ENCODE peak calls at places on chromosomes 6 and 20, in four cellular contexts. R, D, Q and G are unnamed samples.

GRCh38 chr6:122491915-122492537 is 20.4 kb upstream of the SERINC1 start:
- DNase-seq in R (peak; percentile 59), D (no peak), Q (peak; percentile 68), G (peak; percentile 73)

GRCh38 chr6:131755597-131755996 is 44.8 kb upstream of the CTAGE9 start:
- DNase-seq in R (no peak), D (no peak), Q (peak; percentile 69), G (no peak)

GRCh38 chr6:125316621-125317020 is 14.9 kb upstream of the HDDC2 start:
- DNase-seq in R (no peak), D (no peak), Q (no peak), G (no peak)

GRCh38 chr6:125947581-125947980 is 9.0 kb upstream of the HINT3 start:
- DNase-seq in R (no peak), D (no peak), Q (no peak), G (no peak)

GRCh38 chr6:22821664-22822320 is 252.4 kb downstream of the HDGFL1 start:
- DNase-seq in R (no peak), D (no peak), Q (no peak), G (no peak)

GRCh38 chr6:113842165-113842564 is 15.0 kb upstream of the MARCKS start:
- DNase-seq in R (no peak), D (no peak), Q (no peak), G (no peak)

GRCh38 chr20:21513881-21514540 is at the start of gene NKX2-2:
- DNase-seq in R (no peak), D (no peak), Q (no peak), G (peak; percentile 54)

GRCh38 chr6:84768442-84769174 is 4.2 kb upstream of the TBX18 start:
- DNase-seq in R (no peak), D (no peak), Q (no peak), G (peak; percentile 64)

GRCh38 chr6:38489951-38490350 is 149.8 kb downstream of the BTBD9 start:
- DNase-seq in R (no peak), D (no peak), Q (no peak), G (no peak)

GRCh38 chr6:10465633-10466499 is 51.0 kb upstream of the TFAP2A start:
- DNase-seq in R (peak; percentile 46), D (no peak), Q (peak; percentile 44), G (peak; percentile 83)

GRCh38 chr6:71420693-71421328 is 132.2 kb downstream of the OGFRL1 start:
- DNase-seq in R (no peak), D (no peak), Q (no peak), G (peak; percentile 95)

GRCh38 chr20:20334489-20334888 is 33.4 kb upstream of the INSM1 start:
- DNase-seq in R (no peak), D (peak; percentile 73), Q (no peak), G (no peak)

GRCh38 chr6:12882761-12883290 is 166.3 kb downstream of the PHACTR1 start:
- DNase-seq in R (no peak), D (no peak), Q (no peak), G (no peak)

GRCh38 chr6:27234576-27234975 is 12.9 kb upstream of the PRSS16 start:
- DNase-seq in R (no peak), D (no peak), Q (no peak), G (no peak)

GRCh38 chr6:168050861-168051586 is 28.0 kb downstream of the FRMD1 start:
- DNase-seq in R (no peak), D (no peak), Q (no peak), G (peak; percentile 58)

GRCh38 chr6:129098061-129098553 is 215.2 kb downstream of the LAMA2 start:
- DNase-seq in R (no peak), D (no peak), Q (no peak), G (no peak)

GRCh38 chr6:111975501-111975900 is 78.4 kb upstream of the CCN6 start:
- DNase-seq in R (no peak), D (no peak), Q (no peak), G (no peak)

GRCh38 chr20:33709398-33709797 is 10.7 kb downstream of the PXMP4 start:
- DNase-seq in R (peak; percentile 88), D (no peak), Q (no peak), G (no peak)

GRCh38 chr20:59020938-59021551 is 1.8 kb downstream of the TUBB1 start:
- DNase-seq in R (peak; percentile 58), D (no peak), Q (no peak), G (no peak)

GRCh38 chr6:117496383-117496990 is 14.0 kb downstream of the DCBLD1 start:
- DNase-seq in R (no peak), D (no peak), Q (no peak), G (no peak)

GRCh38 chr6:16635291-16635809 is 125.9 kb downstream of the ATXN1 start:
- DNase-seq in R (no peak), D (no peak), Q (peak; percentile 70), G (no peak)

GRCh38 chr20:25259358-25259757 is 11.5 kb downstream of the PYGB start:
- DNase-seq in R (no peak), D (no peak), Q (no peak), G (no peak)
- TF ChIP-seq TCF7 in R (no peak), D (no peak), Q (no peak), G (no peak)

GRCh38 chr6:26199057-26199772 is 112.0 kb downstream of the HFE start:
- DNase-seq in R (peak; percentile 67), D (peak; percentile 99), Q (peak; percentile 97), G (peak; percentile 70)

GRCh38 chr6:26198626-26199056 is 111.4 kb downstream of the HFE start:
- DNase-seq in R (no peak), D (no peak), Q (no peak), G (no peak)

GRCh38 chr6:26196846-26197683 is 109.8 kb downstream of the HFE start:
- DNase-seq in R (peak; percentile 89), D (peak; percentile 99), Q (peak; percentile 93), G (peak; percentile 75)

GRCh38 chr6:26195924-26196845 is 109.0 kb downstream of the HFE start:
- DNase-seq in R (no peak), D (no peak), Q (peak; percentile 39), G (no peak)

GRCh38 chr6:26197736-26198625 is 110.8 kb downstream of the HFE start:
- DNase-seq in R (no peak), D (no peak), Q (peak; percentile 62), G (no peak)
- TF ChIP-seq TCF7 in R (no peak), D (no peak), Q (no peak), G (no peak)

DNA sequence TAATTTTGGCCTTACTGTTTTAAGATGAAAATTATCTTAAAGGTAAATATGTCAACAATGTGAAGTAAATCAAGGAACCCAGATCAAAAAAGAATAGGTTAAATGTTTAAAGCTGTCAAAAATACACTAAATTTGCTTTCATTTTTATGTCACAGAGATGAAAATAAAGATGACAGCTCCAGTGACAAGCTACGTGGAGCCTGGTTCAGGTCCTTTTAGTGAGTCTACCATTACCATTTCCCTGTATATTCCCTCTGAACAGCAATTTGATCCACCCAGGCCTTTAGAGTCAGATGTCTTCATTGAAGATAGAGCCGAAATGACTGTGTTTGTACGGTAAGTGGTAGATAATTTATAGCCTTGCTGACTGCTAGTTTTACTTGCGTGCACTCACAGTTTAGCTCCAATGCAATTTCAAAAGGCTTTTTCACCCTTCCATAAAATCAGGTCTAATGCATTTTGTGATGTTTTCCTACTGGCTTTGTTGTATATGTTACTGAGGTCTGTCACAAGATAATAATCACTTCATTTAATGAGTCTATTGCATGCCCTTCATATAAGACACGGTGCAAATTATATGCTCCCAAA is 1.9 kb downstream of the HEBP2 start:
- DNase-seq in R (no peak), D (no peak), Q (no peak), G (no peak)
- TF ChIP-seq TCF7 in R (no peak), D (no peak), Q (no peak), G (no peak)

DNA sequence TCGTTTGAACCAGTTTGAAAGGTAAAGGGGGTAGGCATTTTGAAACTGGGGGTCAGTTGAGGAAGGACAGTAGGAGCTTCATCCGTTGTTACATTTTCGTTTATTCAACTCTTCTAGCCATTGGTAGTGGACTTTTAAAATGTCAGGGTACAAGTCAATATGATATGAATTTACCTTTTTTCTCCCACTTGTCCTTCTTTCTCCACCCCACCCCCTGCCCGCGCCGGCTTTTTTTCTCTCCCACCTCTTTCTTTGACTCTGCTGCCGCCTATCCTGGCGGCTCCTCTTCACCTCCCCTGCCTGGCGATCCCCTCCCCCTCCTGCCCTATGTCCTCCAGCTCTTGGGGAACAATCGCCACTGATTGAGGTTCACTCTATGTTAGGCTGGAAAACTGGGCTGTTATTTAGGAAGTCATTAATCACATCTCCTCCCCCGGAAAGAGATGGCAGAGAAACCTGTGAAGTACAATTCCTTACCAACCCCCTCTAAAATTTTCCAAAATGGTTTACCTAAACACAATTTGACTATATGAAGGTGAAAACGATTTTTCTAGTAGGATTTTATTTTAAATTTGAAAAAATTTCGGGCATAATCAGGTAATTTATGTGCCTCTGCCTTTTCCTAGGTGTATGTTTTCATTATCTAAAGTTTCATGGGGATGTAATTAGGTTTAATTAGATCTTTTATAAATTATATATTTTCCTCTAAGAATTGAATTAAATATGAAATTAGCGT is 812 bp upstream of the LIN28B start:
- DNase-seq in R (peak; percentile 77), D (no peak), Q (peak; percentile 78), G (peak; percentile 81)
- TF ChIP-seq TCF7 in R (no peak), D (no peak), Q (peak; percentile 38), G (no peak)

GRCh38 chr6:82841309-82841708 is 224.3 kb downstream of the UBE3D start:
- DNase-seq in R (no peak), D (no peak), Q (no peak), G (peak; percentile 13)

GRCh38 chr6:82843291-82843885 is 222.3 kb downstream of the UBE3D start:
- DNase-seq in R (no peak), D (no peak), Q (no peak), G (no peak)

GRCh38 chr6:82842721-82843120 is 222.9 kb downstream of the UBE3D start:
- DNase-seq in R (no peak), D (no peak), Q (no peak), G (no peak)

GRCh38 chr6:82836022-82836575 is 229.5 kb downstream of the UBE3D start:
- DNase-seq in R (no peak), D (no peak), Q (no peak), G (no peak)

DNA sequence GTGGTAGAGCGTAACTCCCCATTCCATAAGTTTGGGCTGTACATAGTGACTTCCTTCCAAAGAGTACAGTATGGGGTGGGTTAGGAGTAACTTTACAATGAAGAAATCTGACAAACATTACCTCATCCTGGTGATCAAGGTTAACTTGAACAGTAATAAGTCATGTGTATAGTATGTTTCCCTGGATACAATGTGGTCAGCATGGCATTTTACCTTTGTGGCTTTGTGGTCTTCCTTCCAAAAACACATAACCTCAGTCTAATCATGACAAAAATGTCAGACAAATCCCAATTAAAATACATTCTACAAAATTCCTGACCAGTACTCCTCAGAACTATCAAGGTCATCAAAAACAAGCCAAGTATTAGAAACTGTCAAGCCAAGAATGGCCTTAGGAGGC is 225.1 kb downstream of the UBE3D start:
- DNase-seq in R (no peak), D (no peak), Q (no peak), G (no peak)
- TF ChIP-seq TCF7 in R (no peak), D (no peak), Q (no peak), G (no peak)

GRCh38 chr6:147805155-147805554 is 296.7 kb downstream of the SAMD5 start:
- DNase-seq in R (no peak), D (no peak), Q (peak; percentile 38), G (no peak)

GRCh38 chr6:147806697-147807096 is 298.2 kb downstream of the SAMD5 start:
- DNase-seq in R (peak; percentile 20), D (no peak), Q (no peak), G (no peak)

DNA sequence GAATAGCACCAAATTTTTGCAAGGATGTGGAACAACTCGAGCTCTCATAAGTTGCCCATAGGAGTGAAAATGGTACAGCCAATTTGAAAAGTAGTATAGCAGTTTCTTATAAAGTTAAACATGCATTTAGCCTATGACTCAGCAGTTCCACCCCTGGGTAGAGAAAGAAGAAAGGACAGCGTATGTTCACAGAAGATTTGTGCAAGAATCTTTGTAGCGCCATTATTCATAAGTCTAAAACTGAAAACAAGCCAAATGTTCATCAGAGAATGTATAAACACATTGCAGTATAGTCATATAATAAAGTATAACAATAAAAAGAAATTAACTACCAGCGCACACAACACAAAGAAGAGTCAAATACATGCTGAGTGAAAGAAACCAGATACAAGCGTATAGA is 293.9 kb downstream of the SAMD5 start:
- DNase-seq in R (peak; percentile 28), D (no peak), Q (no peak), G (no peak)
- TF ChIP-seq TCF7 in R (no peak), D (no peak), Q (no peak), G (no peak)